ENCODE peak calls at places on chromosome 21, in five cellular contexts. One of them, this sample, is unnamed.

GRCh38 chr21:31897311-31897710 is 24.5 kb downstream of the HUNK start:
- DNase-seq in tibial nerve: no peak
- DNase-seq in AG08396: no peak
- DNase-seq in T-cell: no peak
- DNase-seq in effector memory CD8-positive, alpha-beta T cell: no peak
- DNase-seq in this sample: no peak

GRCh38 chr21:17900990-17901385 is 81.8 kb upstream of the C21orf91 start:
- DNase-seq in effector memory CD8-positive, alpha-beta T cell: no peak
- DNase-seq in tibial nerve: no peak
- DNase-seq in AG08396: no peak
- DNase-seq in T-cell: no peak
- DNase-seq in this sample: no peak

GRCh38 chr21:33185852-33186251 is 43.9 kb upstream of the IFNAR2 start:
- DNase-seq in tibial nerve: no peak
- DNase-seq in AG08396: no peak
- DNase-seq in effector memory CD8-positive, alpha-beta T cell: peak
- DNase-seq in T-cell: peak
- DNase-seq in this sample: no peak

GRCh38 chr21:42524341-42525227 is 10.9 kb downstream of the SLC37A1 start:
- DNase-seq in effector memory CD8-positive, alpha-beta T cell: peak
- DNase-seq in T-cell: peak
- DNase-seq in tibial nerve: peak
- DNase-seq in AG08396: peak
- DNase-seq in this sample: no peak

GRCh38 chr21:31201548-31201947 is 142.5 kb downstream of the TIAM1 start:
- DNase-seq in effector memory CD8-positive, alpha-beta T cell: no peak
- DNase-seq in tibial nerve: peak
- DNase-seq in T-cell: no peak
- DNase-seq in AG08396: no peak
- DNase-seq in this sample: no peak

GRCh38 chr21:19621837-19622496 is 1218.4 kb upstream of the TMPRSS15 start:
- DNase-seq in AG08396: no peak
- DNase-seq in tibial nerve: no peak
- DNase-seq in T-cell: no peak
- DNase-seq in effector memory CD8-positive, alpha-beta T cell: no peak
- DNase-seq in this sample: no peak

GRCh38 chr21:34116569-34116968 is 43.2 kb downstream of the MRPS6 start:
- DNase-seq in tibial nerve: no peak
- DNase-seq in T-cell: no peak
- DNase-seq in AG08396: no peak
- DNase-seq in effector memory CD8-positive, alpha-beta T cell: no peak
- DNase-seq in this sample: no peak

GRCh38 chr21:45910155-45910547 is 71.4 kb upstream of the COL6A1 start:
- DNase-seq in tibial nerve: no peak
- DNase-seq in T-cell: no peak
- DNase-seq in AG08396: no peak
- DNase-seq in effector memory CD8-positive, alpha-beta T cell: no peak
- DNase-seq in this sample: no peak

GRCh38 chr21:28818663-28819278 is 173.9 kb downstream of the LTN1 start:
- DNase-seq in tibial nerve: no peak
- DNase-seq in AG08396: no peak
- DNase-seq in T-cell: no peak
- DNase-seq in effector memory CD8-positive, alpha-beta T cell: no peak
- DNase-seq in this sample: no peak

GRCh38 chr21:28473530-28474225 is 519.0 kb downstream of the LTN1 start:
- DNase-seq in AG08396: no peak
- DNase-seq in effector memory CD8-positive, alpha-beta T cell: no peak
- DNase-seq in tibial nerve: no peak
- DNase-seq in T-cell: no peak
- DNase-seq in this sample: no peak

GRCh38 chr21:36999131-36999898 is 7.2 kb upstream of the RIPPLY3 start:
- DNase-seq in tibial nerve: no peak
- DNase-seq in AG08396: no peak
- DNase-seq in effector memory CD8-positive, alpha-beta T cell: no peak
- DNase-seq in T-cell: no peak
- DNase-seq in this sample: no peak

GRCh38 chr21:45277101-45278045 is 10.3 kb downstream of the POFUT2 start:
- DNase-seq in AG08396: no peak
- DNase-seq in effector memory CD8-positive, alpha-beta T cell: no peak
- DNase-seq in tibial nerve: peak
- DNase-seq in T-cell: no peak
- DNase-seq in this sample: no peak

GRCh38 chr21:34812510-34813265 is 143.9 kb downstream of the CLIC6 start:
- DNase-seq in T-cell: no peak
- DNase-seq in effector memory CD8-positive, alpha-beta T cell: no peak
- DNase-seq in AG08396: peak
- DNase-seq in tibial nerve: no peak
- DNase-seq in this sample: peak

GRCh38 chr21:26293291-26293946 is 122.8 kb upstream of the APP start:
- DNase-seq in effector memory CD8-positive, alpha-beta T cell: no peak
- DNase-seq in T-cell: no peak
- DNase-seq in AG08396: no peak
- DNase-seq in tibial nerve: no peak
- DNase-seq in this sample: no peak

GRCh38 chr21:37659874-37660273 is 256.4 kb downstream of the KCNJ6 start:
- DNase-seq in AG08396: no peak
- DNase-seq in T-cell: no peak
- DNase-seq in tibial nerve: no peak
- DNase-seq in effector memory CD8-positive, alpha-beta T cell: no peak
- DNase-seq in this sample: no peak

GRCh38 chr21:36847189-36847588 is 119.3 kb downstream of the HLCS start:
- DNase-seq in tibial nerve: no peak
- DNase-seq in AG08396: peak
- DNase-seq in T-cell: no peak
- DNase-seq in effector memory CD8-positive, alpha-beta T cell: no peak
- DNase-seq in this sample: peak

GRCh38 chr21:43623588-43623987 is 35.7 kb downstream of the HSF2BP start:
- DNase-seq in effector memory CD8-positive, alpha-beta T cell: no peak
- DNase-seq in T-cell: no peak
- DNase-seq in AG08396: no peak
- DNase-seq in tibial nerve: no peak
- DNase-seq in this sample: no peak

GRCh38 chr21:31879911-31880310 is 7.1 kb downstream of the HUNK start:
- DNase-seq in effector memory CD8-positive, alpha-beta T cell: no peak
- DNase-seq in AG08396: no peak
- DNase-seq in T-cell: no peak
- DNase-seq in tibial nerve: no peak
- DNase-seq in this sample: no peak

GRCh38 chr21:36697473-36698159 is 1.3 kb upstream of the SIM2 start:
- DNase-seq in tibial nerve: no peak
- DNase-seq in effector memory CD8-positive, alpha-beta T cell: no peak
- DNase-seq in AG08396: peak
- DNase-seq in T-cell: no peak
- DNase-seq in this sample: no peak

GRCh38 chr21:26153758-26154157 is 16.8 kb downstream of the APP start:
- DNase-seq in T-cell: no peak
- DNase-seq in tibial nerve: no peak
- DNase-seq in AG08396: peak
- DNase-seq in effector memory CD8-positive, alpha-beta T cell: no peak
- DNase-seq in this sample: no peak

GRCh38 chr21:26966978-26967913 is at the start of gene ADAMTS5:
- DNase-seq in tibial nerve: no peak
- DNase-seq in T-cell: no peak
- DNase-seq in AG08396: peak
- DNase-seq in effector memory CD8-positive, alpha-beta T cell: no peak
- DNase-seq in this sample: peak

GRCh38 chr21:41634858-41635257 is 126.9 kb upstream of the TMPRSS2 start:
- DNase-seq in effector memory CD8-positive, alpha-beta T cell: no peak
- DNase-seq in AG08396: peak
- DNase-seq in T-cell: no peak
- DNase-seq in tibial nerve: no peak
- DNase-seq in this sample: no peak

GRCh38 chr21:46437511-46437910 is 21.2 kb upstream of the DIP2A start:
- DNase-seq in AG08396: no peak
- DNase-seq in T-cell: no peak
- DNase-seq in tibial nerve: no peak
- DNase-seq in effector memory CD8-positive, alpha-beta T cell: no peak
- DNase-seq in this sample: no peak

GRCh38 chr21:44094832-44095231 is 12.4 kb upstream of the PWP2 start:
- DNase-seq in AG08396: no peak
- DNase-seq in effector memory CD8-positive, alpha-beta T cell: no peak
- DNase-seq in tibial nerve: no peak
- DNase-seq in T-cell: no peak
- DNase-seq in this sample: no peak

GRCh38 chr21:45836268-45836655 is 145.3 kb upstream of the COL6A1 start:
- DNase-seq in effector memory CD8-positive, alpha-beta T cell: no peak
- DNase-seq in T-cell: no peak
- DNase-seq in tibial nerve: no peak
- DNase-seq in AG08396: no peak
- DNase-seq in this sample: no peak

GRCh38 chr21:42414928-42415769 is 11.4 kb downstream of the UBASH3A start:
- DNase-seq in tibial nerve: no peak
- DNase-seq in T-cell: peak
- DNase-seq in AG08396: no peak
- DNase-seq in effector memory CD8-positive, alpha-beta T cell: peak
- DNase-seq in this sample: peak

GRCh38 chr21:45636459-45636858 is 7.1 kb upstream of the PCBP3 start:
- DNase-seq in effector memory CD8-positive, alpha-beta T cell: no peak
- DNase-seq in tibial nerve: no peak
- DNase-seq in AG08396: no peak
- DNase-seq in T-cell: no peak
- DNase-seq in this sample: no peak

GRCh38 chr21:35256468-35256988 is 207.4 kb upstream of the RUNX1 start:
- DNase-seq in tibial nerve: peak
- DNase-seq in T-cell: no peak
- DNase-seq in AG08396: peak
- DNase-seq in effector memory CD8-positive, alpha-beta T cell: no peak
- DNase-seq in this sample: peak

GRCh38 chr21:36103434-36103833 is 31.4 kb upstream of the CBR3 start:
- DNase-seq in AG08396: no peak
- DNase-seq in tibial nerve: no peak
- DNase-seq in T-cell: no peak
- DNase-seq in effector memory CD8-positive, alpha-beta T cell: no peak
- DNase-seq in this sample: peak